ENCODE peak calls at places on chromosomes 1 and 21, in eight cellular contexts. B is psoas muscle, C is astrocyte of the spinal cord, J is right lobe of liver, N is mesothelial cell of epicardium, I is D721Med, V is brain microvascular endothelial cell, X is hepatocyte. O is an unnamed sample.

GRCh38 chr1:245062906-245063305 is 91.9 kb upstream of the KIF26B start:
- DNase-seq in B (no peak), C (no peak), J (no peak), N (no peak), I (no peak), V (no peak), X (no peak), O (no peak)

GRCh38 chr1:204678721-204679455 is 6.7 kb downstream of the LRRN2 start:
- DNase-seq in B (no peak), C (no peak), J (no peak), N (no peak), I (no peak), V (no peak), X (no peak), O (no peak)

GRCh38 chr21:38916214-38916964 is 110.7 kb downstream of the ETS2 start:
- DNase-seq in B (no peak), C (no peak), J (peak), N (no peak), I (no peak), V (no peak), X (no peak), O (no peak)

GRCh38 chr1:225824522-225824921 is 14.6 kb downstream of the EPHX1 start:
- DNase-seq in B (no peak), C (no peak), J (peak), N (no peak), I (no peak), V (no peak), X (no peak), O (no peak)

GRCh38 chr1:43039228-43040055 is 80.8 kb upstream of the SLC2A1 start:
- DNase-seq in B (no peak), C (no peak), J (no peak), N (no peak), I (no peak), V (no peak), X (peak), O (no peak)

GRCh38 chr1:39509360-39510009 is 18.0 kb downstream of the BMP8A start:
- DNase-seq in B (peak), C (peak), J (no peak), N (no peak), I (no peak), V (peak), X (no peak), O (no peak)

GRCh38 chr1:79603862-79604261 is 597.3 kb upstream of the ADGRL4 start:
- DNase-seq in B (no peak), C (peak), J (no peak), N (no peak), I (no peak), V (peak), X (peak), O (no peak)

GRCh38 chr1:111227875-111228747 is 598 bp downstream of the CHI3L2 start:
- DNase-seq in B (no peak), C (peak), J (no peak), N (no peak), I (no peak), V (peak), X (peak), O (peak)

GRCh38 chr21:42925114-42925907 is at the start of gene ERVH48-1:
- DNase-seq in B (no peak), C (no peak), J (no peak), N (no peak), I (no peak), V (no peak), X (peak), O (no peak)

GRCh38 chr1:64488862-64489261 is 18.9 kb downstream of the CACHD1 start:
- DNase-seq in B (no peak), C (no peak), J (no peak), N (no peak), I (no peak), V (no peak), X (no peak), O (no peak)

GRCh38 chr1:14421977-14422609 is 176.4 kb upstream of the KAZN start:
- DNase-seq in B (no peak), C (no peak), J (no peak), N (no peak), I (no peak), V (no peak), X (no peak), O (no peak)

GRCh38 chr1:66335859-66336640 is 197.9 kb upstream of the SGIP1 start:
- DNase-seq in B (peak), C (peak), J (peak), N (no peak), I (no peak), V (peak), X (no peak), O (no peak)

GRCh38 chr1:155827450-155827849 is 29.6 kb downstream of the GON4L start:
- DNase-seq in B (no peak), C (no peak), J (peak), N (no peak), I (no peak), V (no peak), X (no peak), O (no peak)

GRCh38 chr1:247110627-247111258 is 6.6 kb upstream of the ZNF669 start:
- DNase-seq in B (no peak), C (no peak), J (no peak), N (no peak), I (no peak), V (no peak), X (peak), O (no peak)

GRCh38 chr1:163137556-163138265 is 65.0 kb downstream of the RGS5 start:
- DNase-seq in B (no peak), C (no peak), J (no peak), N (no peak), I (no peak), V (no peak), X (no peak), O (no peak)

GRCh38 chr1:153771841-153772593 is 3.2 kb upstream of the SLC27A3 start:
- DNase-seq in B (no peak), C (no peak), J (no peak), N (peak), I (no peak), V (no peak), X (no peak), O (no peak)

GRCh38 chr1:214717323-214717722 is 114.3 kb downstream of the CENPF start:
- DNase-seq in B (no peak), C (peak), J (no peak), N (no peak), I (no peak), V (no peak), X (no peak), O (no peak)

GRCh38 chr1:22975694-22976093 is 3.0 kb upstream of the LACTBL1 start:
- DNase-seq in B (no peak), C (no peak), J (no peak), N (no peak), I (no peak), V (peak), X (no peak), O (no peak)

GRCh38 chr1:51861669-51862068 is 16.9 kb downstream of the NRDC start:
- DNase-seq in B (no peak), C (peak), J (no peak), N (no peak), I (no peak), V (no peak), X (no peak), O (no peak)

GRCh38 chr21:21547368-21547953 is 549.3 kb downstream of the NCAM2 start:
- DNase-seq in B (no peak), C (peak), J (no peak), N (no peak), I (no peak), V (no peak), X (no peak), O (no peak)

GRCh38 chr1:17335821-17336718 is 28.1 kb downstream of the PADI4 start:
- DNase-seq in B (peak), C (peak), J (peak), N (peak), I (no peak), V (peak), X (peak), O (peak)

GRCh38 chr1:5830771-5831599 is 161.2 kb downstream of the NPHP4 start:
- DNase-seq in B (no peak), C (no peak), J (no peak), N (no peak), I (no peak), V (no peak), X (no peak), O (no peak)

GRCh38 chr1:161176468-161177111 is 717 bp downstream of the B4GALT3 start:
- DNase-seq in B (no peak), C (no peak), J (no peak), N (no peak), I (no peak), V (no peak), X (no peak), O (no peak)

GRCh38 chr1:161195171-161195570 is 3.7 kb downstream of the ADAMTS4 start:
- DNase-seq in B (no peak), C (no peak), J (no peak), N (no peak), I (no peak), V (no peak), X (no peak), O (no peak)

GRCh38 chr1:59486595-59486994 is 189.7 kb downstream of the FGGY start:
- DNase-seq in B (no peak), C (no peak), J (no peak), N (no peak), I (no peak), V (no peak), X (no peak), O (no peak)

GRCh38 chr1:188670837-188671236 is 1806.8 kb downstream of the BRINP3 start:
- DNase-seq in B (no peak), C (peak), J (no peak), N (no peak), I (no peak), V (no peak), X (peak), O (no peak)

GRCh38 chr21:36385233-36385908 is at the start of gene CHAF1B:
- DNase-seq in B (peak), C (peak), J (peak), N (peak), I (peak), V (peak), X (peak), O (peak)

GRCh38 chr1:214400136-214400535 is 119.2 kb downstream of the SMYD2 start:
- DNase-seq in B (no peak), C (peak), J (no peak), N (no peak), I (no peak), V (peak), X (no peak), O (no peak)

GRCh38 chr1:64823691-64824476 is 79.0 kb downstream of the RAVER2 start:
- DNase-seq in B (no peak), C (peak), J (peak), N (peak), I (no peak), V (peak), X (peak), O (peak)

GRCh38 chr21:42988234-42988965 is 14.0 kb downstream of the PKNOX1 start:
- DNase-seq in B (no peak), C (peak), J (no peak), N (no peak), I (no peak), V (no peak), X (no peak), O (no peak)

GRCh38 chr1:44652445-44653106 is 21.7 kb downstream of the TMEM53 start:
- DNase-seq in B (peak), C (peak), J (peak), N (peak), I (no peak), V (peak), X (peak), O (no peak)

GRCh38 chr1:44655609-44656008 is 18.7 kb downstream of the TMEM53 start:
- DNase-seq in B (no peak), C (no peak), J (no peak), N (no peak), I (no peak), V (no peak), X (no peak), O (no peak)

GRCh38 chr1:44654621-44655187 is 19.6 kb downstream of the TMEM53 start:
- DNase-seq in B (no peak), C (no peak), J (no peak), N (no peak), I (no peak), V (no peak), X (no peak), O (no peak)

GRCh38 chr1:44651069-44651468 is 23.2 kb downstream of the TMEM53 start:
- DNase-seq in B (no peak), C (no peak), J (no peak), N (no peak), I (no peak), V (no peak), X (no peak), O (no peak)

DNA sequence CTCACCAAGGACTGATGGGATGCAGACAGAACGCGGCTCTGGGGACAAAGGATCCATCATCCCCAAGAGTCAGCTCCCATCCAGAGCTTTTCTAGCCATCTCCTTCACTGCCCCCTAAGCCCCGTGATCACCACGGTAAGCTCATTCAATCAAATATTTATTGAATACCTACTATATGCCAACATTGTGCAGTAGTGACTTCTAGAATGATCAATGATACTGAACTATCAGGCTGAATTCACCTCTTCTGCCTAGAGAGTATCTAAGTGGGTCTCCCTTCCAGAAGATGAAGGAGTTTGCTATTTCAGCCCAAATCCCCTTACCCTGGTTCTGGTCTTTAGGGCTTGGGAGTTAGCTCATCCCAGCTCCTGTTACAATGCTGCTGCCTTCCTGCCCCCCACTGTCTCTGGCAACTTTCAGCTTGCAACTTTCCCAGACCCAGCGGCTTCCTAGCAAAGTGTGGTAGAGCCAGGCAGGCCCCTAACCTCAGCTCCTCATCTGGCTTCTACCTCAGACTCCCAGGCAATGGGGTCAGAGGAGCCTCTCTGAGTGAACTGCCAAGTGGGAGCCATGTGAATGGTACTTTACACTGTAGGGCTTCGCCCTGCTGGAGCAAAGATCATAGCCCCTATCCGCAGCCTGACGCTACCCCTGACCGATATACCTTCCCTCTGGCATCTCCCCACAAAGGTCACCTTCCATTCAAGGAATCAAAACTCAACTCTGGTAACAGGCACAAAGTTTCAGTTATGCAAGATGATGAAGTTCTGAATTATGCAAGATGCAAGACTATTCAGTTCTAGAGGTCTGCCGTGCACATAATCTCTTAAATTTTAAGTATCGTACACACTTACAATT is 20.9 kb downstream of the TMEM53 start:
- DNase-seq in B (no peak), C (no peak), J (no peak), N (no peak), I (no peak), V (no peak), X (no peak), O (no peak)
- TF ChIP-seq CTCF in B (no peak), C (no peak), J (no peak), N (no peak), I (no peak), V (no peak), X (no peak), O (no peak)

GRCh38 chr1:74392848-74393247 is 119.6 kb downstream of the LRRC53 start:
- DNase-seq in B (no peak), C (no peak), J (no peak), N (no peak), I (no peak), V (no peak), X (no peak), O (no peak)

GRCh38 chr1:74392186-74392585 is 120.2 kb downstream of the LRRC53 start:
- DNase-seq in B (no peak), C (no peak), J (no peak), N (no peak), I (no peak), V (no peak), X (no peak), O (no peak)

DNA sequence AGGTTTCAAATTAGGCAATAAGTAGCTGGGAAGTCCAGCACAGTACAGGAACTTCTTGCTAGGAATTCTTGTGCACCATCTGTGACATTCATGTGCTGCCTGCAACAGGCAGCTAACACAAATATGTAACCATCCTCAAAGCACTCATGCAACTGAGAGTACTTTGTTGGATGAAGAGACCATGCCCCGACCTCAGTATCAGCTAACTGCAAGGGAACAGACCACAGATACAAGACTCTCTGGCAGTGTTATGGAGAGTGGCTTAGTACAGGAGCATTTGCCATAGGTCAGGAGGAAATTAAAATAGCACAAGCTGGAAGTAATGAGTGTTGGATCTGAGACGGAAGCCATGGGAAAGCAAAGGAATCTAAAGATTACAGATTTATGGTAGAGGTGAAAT is 123.6 kb downstream of the LRRC53 start:
- DNase-seq in B (no peak), C (no peak), J (no peak), N (no peak), I (no peak), V (no peak), X (no peak), O (no peak)
- TF ChIP-seq CTCF in B (no peak), C (no peak), J (no peak), N (no peak), I (no peak), V (no peak), X (no peak), O (no peak)

GRCh38 chr1:63463248-63463647 is 59.8 kb downstream of the ITGB3BP start:
- DNase-seq in B (no peak), C (no peak), J (no peak), N (no peak), I (no peak), V (no peak), X (no peak), O (no peak)

GRCh38 chr1:63461661-63462230 is 61.3 kb downstream of the ITGB3BP start:
- DNase-seq in B (no peak), C (no peak), J (no peak), N (no peak), I (no peak), V (no peak), X (no peak), O (no peak)

GRCh38 chr1:63466759-63467158 is 56.3 kb downstream of the ITGB3BP start:
- DNase-seq in B (no peak), C (no peak), J (no peak), N (no peak), I (no peak), V (no peak), X (no peak), O (no peak)
- TF ChIP-seq CTCF in B (no peak), C (peak), J (no peak), N (no peak), I (peak), V (no peak), X (no peak), O (no peak)

GRCh38 chr1:87497804-87498203 is 169.1 kb downstream of the LMO4 start:
- DNase-seq in B (no peak), C (no peak), J (no peak), N (no peak), I (no peak), V (no peak), X (no peak), O (no peak)

GRCh38 chr1:87495870-87496269 is 167.2 kb downstream of the LMO4 start:
- DNase-seq in B (no peak), C (no peak), J (no peak), N (no peak), I (no peak), V (no peak), X (no peak), O (no peak)

GRCh38 chr1:87506147-87506546 is 177.5 kb downstream of the LMO4 start:
- DNase-seq in B (no peak), C (no peak), J (no peak), N (no peak), I (no peak), V (no peak), X (no peak), O (no peak)

DNA sequence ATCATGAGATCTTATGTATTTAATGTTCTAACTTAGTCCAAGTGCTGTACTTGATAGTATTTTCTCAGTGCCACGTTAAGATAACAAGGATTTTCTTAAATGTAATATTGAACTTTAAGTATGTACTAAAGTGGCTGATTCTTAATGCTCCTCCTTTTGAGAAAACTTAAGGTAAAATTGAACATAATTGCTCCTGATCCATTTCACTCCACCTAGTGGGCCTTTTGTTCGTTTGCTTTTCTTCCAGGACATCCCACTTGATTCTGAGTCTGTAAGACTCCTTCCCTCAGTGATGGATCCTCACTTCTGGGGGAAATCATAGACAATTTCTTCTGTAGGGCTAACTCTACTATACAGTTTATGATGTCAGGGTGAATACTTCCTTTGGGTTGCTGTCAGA is 173.1 kb downstream of the LMO4 start:
- DNase-seq in B (no peak), C (no peak), J (no peak), N (no peak), I (no peak), V (no peak), X (no peak), O (no peak)
- TF ChIP-seq CTCF in B (no peak), C (peak), J (no peak), N (no peak), I (no peak), V (peak), X (no peak), O (peak)

GRCh38 chr1:32925360-32926142 is 24.4 kb upstream of the TMEM54 start:
- DNase-seq in B (no peak), C (peak), J (no peak), N (peak), I (no peak), V (no peak), X (peak), O (no peak)
- TF ChIP-seq CTCF in B (no peak), C (no peak), J (no peak), N (no peak), I (no peak), V (no peak), X (no peak), O (no peak)

GRCh38 chr21:44872568-44873355 is 728 bp downstream of the PTTG1IP start:
- DNase-seq in B (peak), C (peak), J (no peak), N (peak), I (no peak), V (peak), X (peak), O (no peak)

GRCh38 chr21:44871576-44872265 is 1.8 kb downstream of the PTTG1IP start:
- DNase-seq in B (peak), C (peak), J (peak), N (no peak), I (no peak), V (peak), X (peak), O (peak)

GRCh38 chr21:44870748-44871495 is 2.6 kb downstream of the PTTG1IP start:
- DNase-seq in B (peak), C (peak), J (peak), N (no peak), I (no peak), V (no peak), X (no peak), O (no peak)

GRCh38 chr21:44873356-44874239 is at the start of gene PTTG1IP:
- DNase-seq in B (peak), C (peak), J (peak), N (peak), I (peak), V (peak), X (peak), O (peak)

DNA sequence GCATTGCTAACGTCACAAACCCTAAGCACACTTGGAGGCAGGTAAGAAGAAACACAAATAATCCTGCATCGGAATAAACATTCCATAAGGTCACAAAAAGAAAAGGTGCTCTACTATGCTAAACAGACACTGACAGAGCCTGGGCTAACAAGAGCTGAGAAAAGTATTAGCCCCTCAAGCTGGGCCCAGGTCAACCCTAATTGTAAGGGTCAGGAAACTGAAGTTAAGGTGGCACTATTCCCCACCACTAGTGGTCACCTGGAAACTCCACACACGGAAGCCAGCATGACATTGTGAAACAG is 1.3 kb downstream of the PTTG1IP start:
- DNase-seq in B (no peak), C (no peak), J (no peak), N (no peak), I (no peak), V (no peak), X (no peak), O (no peak)
- TF ChIP-seq CTCF in B (peak), C (no peak), J (no peak), N (no peak), I (no peak), V (no peak), X (no peak), O (no peak)

GRCh38 chr1:98940069-98940468 is 64.6 kb downstream of the PLPPR5 start:
- DNase-seq in B (no peak), C (no peak), J (no peak), N (no peak), I (no peak), V (no peak), X (no peak), O (no peak)
- TF ChIP-seq CTCF in B (no peak), C (no peak), J (no peak), N (no peak), I (no peak), V (no peak), X (no peak), O (no peak)